ENCODE peak calls at places on chromosomes 12 and 14, in nine cellular contexts. One of them, this sample, is unnamed.
A peak's percentile ranks its signal among the peaks of the same experiment; 100 is the strongest.

GRCh38 chr12:71546322-71546861 is 106.8 kb downstream of the LGR5 start:
- DNase-seq in NCI-H446: no peak
- DNase-seq in AG20443: no peak
- DNase-seq in NCI-H510A treated with DMSO at 0.1 percent for 48 hours: no peak
- DNase-seq in stimulated activated CD4-positive, alpha-beta T cell treated with anti-CD3 and anti-CD28 coated beads, Interleukin-15, amount 100 ng/mL, for 1 hour: no peak
- DNase-seq in HuH-7.5: no peak
- DNase-seq in NB4: no peak
- DNase-seq in ureter: no peak
- DNase-seq in renal cortical epithelial cell: no peak
- DNase-seq in this sample: no peak

GRCh38 chr14:32075636-32076277 is 1.3 kb upstream of the ARHGAP5 start:
- DNase-seq in NCI-H446: peak; percentile 77
- DNase-seq in AG20443: peak; percentile 72
- DNase-seq in NCI-H510A treated with DMSO at 0.1 percent for 48 hours: peak; percentile 46
- DNase-seq in stimulated activated CD4-positive, alpha-beta T cell treated with anti-CD3 and anti-CD28 coated beads, Interleukin-15, amount 100 ng/mL, for 1 hour: peak; percentile 15
- DNase-seq in HuH-7.5: peak; percentile 95
- DNase-seq in NB4: peak; percentile 20
- DNase-seq in ureter: peak; percentile 67
- DNase-seq in renal cortical epithelial cell: peak; percentile 37
- DNase-seq in this sample: no peak

GRCh38 chr14:54922598-54922997 is 20.0 kb upstream of the GCH1 start:
- DNase-seq in NCI-H446: no peak
- DNase-seq in AG20443: no peak
- DNase-seq in NCI-H510A treated with DMSO at 0.1 percent for 48 hours: no peak
- DNase-seq in stimulated activated CD4-positive, alpha-beta T cell treated with anti-CD3 and anti-CD28 coated beads, Interleukin-15, amount 100 ng/mL, for 1 hour: no peak
- DNase-seq in HuH-7.5: no peak
- DNase-seq in NB4: no peak
- DNase-seq in ureter: no peak
- DNase-seq in renal cortical epithelial cell: no peak
- DNase-seq in this sample: no peak

GRCh38 chr12:32561931-32562341 is 117.2 kb upstream of the DNM1L start:
- DNase-seq in NCI-H446: no peak
- DNase-seq in AG20443: no peak
- DNase-seq in NCI-H510A treated with DMSO at 0.1 percent for 48 hours: no peak
- DNase-seq in stimulated activated CD4-positive, alpha-beta T cell treated with anti-CD3 and anti-CD28 coated beads, Interleukin-15, amount 100 ng/mL, for 1 hour: no peak
- DNase-seq in HuH-7.5: no peak
- DNase-seq in NB4: no peak
- DNase-seq in ureter: no peak
- DNase-seq in renal cortical epithelial cell: no peak
- DNase-seq in this sample: no peak

GRCh38 chr14:69660344-69661193 is 49.2 kb downstream of the SUSD6 start:
- DNase-seq in NCI-H446: no peak
- DNase-seq in AG20443: no peak
- DNase-seq in NCI-H510A treated with DMSO at 0.1 percent for 48 hours: no peak
- DNase-seq in stimulated activated CD4-positive, alpha-beta T cell treated with anti-CD3 and anti-CD28 coated beads, Interleukin-15, amount 100 ng/mL, for 1 hour: no peak
- DNase-seq in HuH-7.5: no peak
- DNase-seq in NB4: no peak
- DNase-seq in ureter: no peak
- DNase-seq in renal cortical epithelial cell: no peak
- DNase-seq in this sample: no peak

GRCh38 chr14:80606347-80606772 is 335.2 kb downstream of the CEP128 start:
- DNase-seq in NCI-H446: no peak
- DNase-seq in AG20443: no peak
- DNase-seq in NCI-H510A treated with DMSO at 0.1 percent for 48 hours: no peak
- DNase-seq in stimulated activated CD4-positive, alpha-beta T cell treated with anti-CD3 and anti-CD28 coated beads, Interleukin-15, amount 100 ng/mL, for 1 hour: no peak
- DNase-seq in HuH-7.5: no peak
- DNase-seq in NB4: no peak
- DNase-seq in ureter: no peak
- DNase-seq in renal cortical epithelial cell: no peak
- DNase-seq in this sample: no peak

GRCh38 chr14:82055511-82055910 is 521.9 kb upstream of the SEL1L start:
- DNase-seq in NCI-H446: no peak
- DNase-seq in AG20443: no peak
- DNase-seq in NCI-H510A treated with DMSO at 0.1 percent for 48 hours: no peak
- DNase-seq in stimulated activated CD4-positive, alpha-beta T cell treated with anti-CD3 and anti-CD28 coated beads, Interleukin-15, amount 100 ng/mL, for 1 hour: no peak
- DNase-seq in HuH-7.5: no peak
- DNase-seq in NB4: no peak
- DNase-seq in ureter: no peak
- DNase-seq in renal cortical epithelial cell: no peak
- DNase-seq in this sample: no peak

GRCh38 chr12:124396544-124397398 is 101.9 kb downstream of the RFLNA start:
- DNase-seq in NCI-H446: no peak
- DNase-seq in AG20443: no peak
- DNase-seq in NCI-H510A treated with DMSO at 0.1 percent for 48 hours: no peak
- DNase-seq in stimulated activated CD4-positive, alpha-beta T cell treated with anti-CD3 and anti-CD28 coated beads, Interleukin-15, amount 100 ng/mL, for 1 hour: no peak
- DNase-seq in HuH-7.5: no peak
- DNase-seq in NB4: no peak
- DNase-seq in ureter: no peak
- DNase-seq in renal cortical epithelial cell: no peak
- DNase-seq in this sample: no peak

GRCh38 chr14:56145965-56146364 is 27.8 kb downstream of the PELI2 start:
- DNase-seq in NCI-H446: no peak
- DNase-seq in AG20443: peak; percentile 54
- DNase-seq in NCI-H510A treated with DMSO at 0.1 percent for 48 hours: no peak
- DNase-seq in stimulated activated CD4-positive, alpha-beta T cell treated with anti-CD3 and anti-CD28 coated beads, Interleukin-15, amount 100 ng/mL, for 1 hour: no peak
- DNase-seq in HuH-7.5: no peak
- DNase-seq in NB4: no peak
- DNase-seq in ureter: no peak
- DNase-seq in renal cortical epithelial cell: peak; percentile 51
- DNase-seq in this sample: no peak

GRCh38 chr12:56188786-56189335 is 422 bp downstream of the SMARCC2 start:
- DNase-seq in NCI-H446: no peak
- DNase-seq in AG20443: peak; percentile 24
- DNase-seq in NCI-H510A treated with DMSO at 0.1 percent for 48 hours: peak; percentile 7
- DNase-seq in stimulated activated CD4-positive, alpha-beta T cell treated with anti-CD3 and anti-CD28 coated beads, Interleukin-15, amount 100 ng/mL, for 1 hour: no peak
- DNase-seq in HuH-7.5: peak; percentile 49
- DNase-seq in NB4: no peak
- DNase-seq in ureter: peak; percentile 63
- DNase-seq in renal cortical epithelial cell: no peak
- DNase-seq in this sample: no peak

GRCh38 chr12:22518067-22518719 is 26.1 kb downstream of the C2CD5 start:
- DNase-seq in NCI-H446: peak; percentile 62
- DNase-seq in AG20443: no peak
- DNase-seq in NCI-H510A treated with DMSO at 0.1 percent for 48 hours: no peak
- DNase-seq in stimulated activated CD4-positive, alpha-beta T cell treated with anti-CD3 and anti-CD28 coated beads, Interleukin-15, amount 100 ng/mL, for 1 hour: no peak
- DNase-seq in HuH-7.5: no peak
- DNase-seq in NB4: no peak
- DNase-seq in ureter: no peak
- DNase-seq in renal cortical epithelial cell: peak; percentile 59
- DNase-seq in this sample: no peak

GRCh38 chr14:67269338-67270060 is 28.3 kb downstream of the PALS1 start:
- DNase-seq in NCI-H446: no peak
- DNase-seq in AG20443: peak; percentile 79
- DNase-seq in NCI-H510A treated with DMSO at 0.1 percent for 48 hours: no peak
- DNase-seq in stimulated activated CD4-positive, alpha-beta T cell treated with anti-CD3 and anti-CD28 coated beads, Interleukin-15, amount 100 ng/mL, for 1 hour: no peak
- DNase-seq in HuH-7.5: no peak
- DNase-seq in NB4: no peak
- DNase-seq in ureter: no peak
- DNase-seq in renal cortical epithelial cell: peak; percentile 91
- DNase-seq in this sample: no peak

GRCh38 chr12:131438874-131439273 is 272.0 kb upstream of the SFSWAP start:
- DNase-seq in NCI-H446: no peak
- DNase-seq in AG20443: no peak
- DNase-seq in NCI-H510A treated with DMSO at 0.1 percent for 48 hours: no peak
- DNase-seq in stimulated activated CD4-positive, alpha-beta T cell treated with anti-CD3 and anti-CD28 coated beads, Interleukin-15, amount 100 ng/mL, for 1 hour: no peak
- DNase-seq in HuH-7.5: no peak
- DNase-seq in NB4: no peak
- DNase-seq in ureter: no peak
- DNase-seq in renal cortical epithelial cell: no peak
- DNase-seq in this sample: no peak

GRCh38 chr14:103730490-103731035 is 15.0 kb downstream of the ZFYVE21 start:
- DNase-seq in NCI-H446: no peak
- DNase-seq in AG20443: no peak
- DNase-seq in NCI-H510A treated with DMSO at 0.1 percent for 48 hours: no peak
- DNase-seq in stimulated activated CD4-positive, alpha-beta T cell treated with anti-CD3 and anti-CD28 coated beads, Interleukin-15, amount 100 ng/mL, for 1 hour: no peak
- DNase-seq in HuH-7.5: no peak
- DNase-seq in NB4: no peak
- DNase-seq in ureter: no peak
- DNase-seq in renal cortical epithelial cell: no peak
- DNase-seq in this sample: no peak

GRCh38 chr12:110809149-110809548 is 37.6 kb upstream of the CCDC63 start:
- DNase-seq in NCI-H446: no peak
- DNase-seq in AG20443: no peak
- DNase-seq in NCI-H510A treated with DMSO at 0.1 percent for 48 hours: no peak
- DNase-seq in stimulated activated CD4-positive, alpha-beta T cell treated with anti-CD3 and anti-CD28 coated beads, Interleukin-15, amount 100 ng/mL, for 1 hour: no peak
- DNase-seq in HuH-7.5: no peak
- DNase-seq in NB4: peak; percentile 53
- DNase-seq in ureter: no peak
- DNase-seq in renal cortical epithelial cell: no peak
- DNase-seq in this sample: no peak

GRCh38 chr12:24776856-24777255 is 172.0 kb downstream of the BCAT1 start:
- DNase-seq in NCI-H446: no peak
- DNase-seq in AG20443: no peak
- DNase-seq in NCI-H510A treated with DMSO at 0.1 percent for 48 hours: no peak
- DNase-seq in stimulated activated CD4-positive, alpha-beta T cell treated with anti-CD3 and anti-CD28 coated beads, Interleukin-15, amount 100 ng/mL, for 1 hour: no peak
- DNase-seq in HuH-7.5: no peak
- DNase-seq in NB4: no peak
- DNase-seq in ureter: no peak
- DNase-seq in renal cortical epithelial cell: peak; percentile 47
- DNase-seq in this sample: no peak

GRCh38 chr14:68860771-68861170 is 67.9 kb upstream of the ZFP36L1 start:
- DNase-seq in NCI-H446: no peak
- DNase-seq in AG20443: no peak
- DNase-seq in NCI-H510A treated with DMSO at 0.1 percent for 48 hours: no peak
- DNase-seq in stimulated activated CD4-positive, alpha-beta T cell treated with anti-CD3 and anti-CD28 coated beads, Interleukin-15, amount 100 ng/mL, for 1 hour: no peak
- DNase-seq in HuH-7.5: no peak
- DNase-seq in NB4: no peak
- DNase-seq in ureter: no peak
- DNase-seq in renal cortical epithelial cell: no peak
- DNase-seq in this sample: no peak